ENCODE peak calls at places on chromosome 13, in ten cellular contexts. T is psoas muscle, P is colonic mucosa, Z is esophagus squamous epithelium, G is body of pancreas, N is stomach, X is ascending aorta, B is Peyer's patch, R is H1, O is thoracic aorta. I is an unnamed sample.
A peak's percentile ranks its signal among the peaks of the same experiment; 100 is the strongest.

GRCh38 chr13:71718931-71719330 is 148.1 kb downstream of the DACH1 start:
- DNase-seq in T (no peak), P (no peak), Z (no peak), G (no peak), N (no peak), X (no peak), B (no peak), R (no peak), O (no peak), I (no peak)

GRCh38 chr13:48400820-48401219 is 12.1 kb downstream of the LPAR6 start:
- DNase-seq in T (no peak), P (no peak), Z (no peak), G (no peak), N (no peak), X (no peak), B (no peak), R (no peak), O (no peak), I (no peak)

GRCh38 chr13:44837250-44837649 is 152.0 kb downstream of the NUFIP1 start:
- DNase-seq in T (no peak), P (no peak), Z (no peak), G (no peak), N (no peak), X (no peak), B (no peak), R (no peak), O (no peak), I (no peak)

GRCh38 chr13:34750078-34750703 is 191.9 kb upstream of the NBEA start:
- DNase-seq in T (no peak), P (no peak), Z (no peak), G (peak; percentile 27), N (no peak), X (no peak), B (no peak), R (peak; percentile 66), O (no peak), I (no peak)

GRCh38 chr13:106038752-106039151 is 496.7 kb downstream of the EFNB2 start:
- DNase-seq in T (no peak), P (no peak), Z (no peak), G (no peak), N (no peak), X (no peak), B (no peak), R (no peak), O (no peak), I (no peak)

GRCh38 chr13:77836423-77836822 is 82.2 kb downstream of the EDNRB start:
- DNase-seq in T (no peak), P (no peak), Z (no peak), G (peak; percentile 43), N (no peak), X (no peak), B (no peak), R (no peak), O (no peak), I (no peak)

GRCh38 chr13:70568571-70568970 is 460.3 kb upstream of the KLHL1 start:
- DNase-seq in T (no peak), P (peak; percentile 21), Z (no peak), G (peak; percentile 31), N (no peak), X (no peak), B (no peak), R (no peak), O (no peak), I (no peak)

GRCh38 chr13:33544308-33544707 is 258.8 kb upstream of the STARD13 start:
- DNase-seq in T (no peak), P (no peak), Z (no peak), G (no peak), N (no peak), X (no peak), B (no peak), R (no peak), O (no peak), I (no peak)

DNA sequence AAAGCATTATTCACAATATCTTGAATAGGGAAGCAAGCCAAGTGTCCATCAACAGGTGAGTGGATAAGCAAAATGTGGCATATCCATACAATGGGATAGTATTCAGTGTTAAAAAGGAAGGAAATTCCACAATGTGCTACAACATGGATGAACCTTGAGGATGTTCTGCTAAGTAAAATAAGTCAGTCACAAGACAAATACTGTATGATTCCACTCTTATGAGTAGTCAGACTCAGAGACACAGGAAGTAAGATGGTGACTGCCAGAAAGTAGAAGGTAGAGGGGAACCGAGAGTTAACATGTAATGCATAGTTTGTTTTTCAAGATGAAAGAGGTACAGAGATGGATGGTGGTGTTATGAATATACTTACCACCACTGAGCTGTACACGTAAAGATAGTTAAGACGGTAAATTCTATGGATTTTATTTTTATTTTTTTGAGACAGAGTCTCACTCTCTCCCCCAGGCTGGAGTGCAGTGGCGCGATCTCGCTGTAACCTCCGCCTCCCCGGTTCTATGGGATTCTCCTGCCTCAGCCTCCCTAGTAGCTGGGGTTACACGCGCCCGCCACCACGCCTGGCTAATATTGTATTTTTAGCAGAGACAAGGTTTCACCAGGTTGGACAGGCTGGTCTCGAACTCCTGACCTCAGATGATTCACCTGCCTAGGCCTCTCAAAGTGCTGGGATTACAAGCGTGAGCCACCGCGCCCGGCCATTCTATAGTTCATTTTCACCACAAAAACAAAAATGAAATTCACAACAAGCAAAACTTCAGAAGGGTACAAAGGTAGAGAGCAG is 1.0 kb upstream of the CHAMP1 start:
- DNase-seq in T (no peak), P (no peak), Z (no peak), G (no peak), N (no peak), X (no peak), B (no peak), R (no peak), O (no peak), I (no peak)
- H3K4me3 ChIP-seq in T (peak overlapping the region; percentile 89), P (peak overlapping the region; percentile 83), Z (peak overlapping the region; percentile 84), G (no peak overlapping the region), N (peak overlapping the region; percentile 82), X (peak overlapping the region; percentile 99), B (peak overlapping the region; percentile 93), R (peak overlapping the region; percentile 83), O (peak overlapping the region; percentile 82), I (peak overlapping the region; percentile 77)

GRCh38 chr13:98874029-98874397 is 103.9 kb downstream of the DOCK9 start:
- DNase-seq in T (no peak), P (no peak), Z (no peak), G (no peak), N (no peak), X (no peak), B (no peak), R (no peak), O (no peak), I (no peak)

GRCh38 chr13:98873377-98874028 is 104.4 kb downstream of the DOCK9 start:
- DNase-seq in T (no peak), P (no peak), Z (no peak), G (no peak), N (no peak), X (no peak), B (no peak), R (no peak), O (no peak), I (no peak)

GRCh38 chr13:98868932-98869331 is 108.9 kb downstream of the DOCK9 start:
- DNase-seq in T (no peak), P (no peak), Z (no peak), G (no peak), N (no peak), X (no peak), B (no peak), R (no peak), O (no peak), I (no peak)

GRCh38 chr13:98869408-98870090 is 108.3 kb downstream of the DOCK9 start:
- DNase-seq in T (no peak), P (no peak), Z (no peak), G (no peak), N (peak; percentile 29), X (no peak), B (no peak), R (no peak), O (no peak), I (no peak)

DNA sequence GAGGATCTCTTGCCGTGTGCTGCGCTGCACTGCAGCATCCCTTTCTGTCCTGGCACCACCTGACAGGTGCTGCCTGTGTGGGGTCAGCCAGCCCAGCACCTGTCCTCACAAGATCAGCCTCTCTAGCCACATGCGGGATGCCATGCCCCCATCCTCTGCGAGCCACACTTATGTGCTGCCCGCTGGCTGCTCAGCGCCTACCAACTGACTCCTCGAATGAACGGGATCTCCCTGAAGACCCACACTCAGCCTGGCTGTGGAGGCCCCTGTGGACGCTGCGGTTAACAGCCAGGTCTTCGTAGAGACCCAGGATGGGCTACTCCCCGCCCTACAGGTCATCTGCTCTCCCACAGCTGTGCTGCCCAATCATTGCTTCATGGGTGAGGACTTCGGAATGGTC is 106.1 kb downstream of the DOCK9 start:
- DNase-seq in T (no peak), P (no peak), Z (no peak), G (no peak), N (no peak), X (no peak), B (no peak), R (no peak), O (no peak), I (no peak)
- H3K36me3 ChIP-seq in T (peaks cover 31% of the 10 kb centered on the region), P (no peaks in the 10 kb centered on the region), Z (peaks cover 99% of the 10 kb centered on the region), G (peaks cover 3% of the 10 kb centered on the region), N (peaks cover 63% of the 10 kb centered on the region), X (peaks cover 59% of the 10 kb centered on the region), B (no peaks in the 10 kb centered on the region), R (peaks cover 8% of the 10 kb centered on the region), O (peaks cover 5% of the 10 kb centered on the region), I (peaks cover 21% of the 10 kb centered on the region)

GRCh38 chr13:51995677-51996551 is 15.3 kb downstream of the ATP7B start:
- DNase-seq in T (no peak), P (peak; percentile 63), Z (no peak), G (peak; percentile 90), N (peak; percentile 74), X (no peak), B (no peak), R (no peak), O (no peak), I (no peak)
- H3K4me3 ChIP-seq in T (no peak overlapping the region), P (no peak overlapping the region), Z (no peak overlapping the region), G (no peak overlapping the region), N (no peak overlapping the region), X (no peak overlapping the region), B (no peak overlapping the region), R (no peak overlapping the region), O (peak overlapping the region; percentile 0), I (no peak overlapping the region)

GRCh38 chr13:90628471-90628870 is 719.0 kb upstream of the MIR17HG start:
- DNase-seq in T (no peak), P (no peak), Z (no peak), G (no peak), N (no peak), X (no peak), B (no peak), R (no peak), O (no peak), I (no peak)

GRCh38 chr13:90632184-90632583 is 715.3 kb upstream of the MIR17HG start:
- DNase-seq in T (no peak), P (no peak), Z (no peak), G (no peak), N (no peak), X (no peak), B (no peak), R (no peak), O (no peak), I (no peak)

GRCh38 chr13:90630716-90631115 is 716.8 kb upstream of the MIR17HG start:
- DNase-seq in T (no peak), P (no peak), Z (no peak), G (no peak), N (no peak), X (no peak), B (no peak), R (no peak), O (no peak), I (no peak)

DNA sequence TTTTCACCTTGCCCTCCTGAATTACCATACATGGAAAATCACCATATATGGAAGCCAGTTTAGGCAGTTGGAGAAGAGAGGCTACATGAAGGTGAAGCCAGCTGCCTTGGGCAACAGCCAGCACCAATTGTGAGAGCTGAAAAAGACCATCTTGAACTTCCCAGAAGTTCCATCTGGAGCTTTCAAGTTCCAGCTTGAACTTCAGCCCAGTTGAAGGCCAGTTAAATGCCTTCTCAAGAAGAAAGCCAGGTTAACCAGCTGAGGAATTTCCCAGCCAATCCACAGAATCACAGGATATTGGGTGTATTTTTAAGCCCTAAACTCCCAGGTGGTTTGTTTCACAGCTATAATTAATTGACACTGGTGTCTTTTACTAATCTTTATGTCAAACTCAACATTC is 713.6 kb upstream of the MIR17HG start:
- DNase-seq in T (no peak), P (no peak), Z (no peak), G (peak; percentile 60), N (no peak), X (no peak), B (no peak), R (no peak), O (no peak), I (no peak)
- H3K36me3 ChIP-seq in T (no peaks in the 10 kb centered on the region), P (no peaks in the 10 kb centered on the region), Z (no peaks in the 10 kb centered on the region), G (no peaks in the 10 kb centered on the region), N (no peaks in the 10 kb centered on the region), X (no peaks in the 10 kb centered on the region), B (no peaks in the 10 kb centered on the region), R (no peaks in the 10 kb centered on the region), O (no peaks in the 10 kb centered on the region), I (no peaks in the 10 kb centered on the region)

I was measured in CD8-positive, alpha-beta T cell.